ENCODE peak calls at places on chromosomes 1 and 21, in ten cellular contexts. G is stomach, L is GM12865, I is NCI-H446, W is NCI-H774, N is T-helper 1 cell, F is GM10248, H is endodermal cell, X is mesenchymal stem cell, Y is Right ventricle myocardium superior. U is an unnamed sample.

GRCh38 chr1:202576816-202577215 is 133.4 kb downstream of the SYT2 start:
- DNase-seq in W (no peak), I (no peak), Y (no peak), H (no peak), F (no peak), N (no peak), G (no peak), X (no peak), L (no peak), U (no peak)

GRCh38 chr1:35656148-35656862 is 15.0 kb upstream of the PSMB2 start:
- DNase-seq in N (no peak), G (no peak), W (no peak), L (no peak), H (no peak), I (no peak), Y (no peak), F (no peak), X (no peak), U (no peak)

GRCh38 chr1:244654284-244655038 is 1.5 kb downstream of the DESI2 start:
- DNase-seq in X (peak; percentile 28), H (no peak), G (no peak), N (no peak), Y (no peak), W (no peak), I (no peak), L (no peak), F (no peak), U (no peak)

GRCh38 chr1:233440952-233441401 is 113.5 kb downstream of the MAP3K21 start:
- DNase-seq in G (no peak), N (no peak), H (peak; percentile 81), W (peak; percentile 76), Y (no peak), F (peak; percentile 44), I (peak; percentile 90), X (peak; percentile 48), L (peak; percentile 74), U (no peak)

GRCh38 chr1:67997746-67998145 is 52.7 kb downstream of the DIRAS3 start:
- DNase-seq in Y (no peak), X (no peak), W (no peak), N (no peak), G (no peak), H (no peak), F (no peak), I (no peak), L (no peak), U (no peak)

GRCh38 chr1:198850196-198850595 is 211.4 kb downstream of the PTPRC start:
- DNase-seq in G (no peak), H (no peak), F (no peak), L (no peak), X (no peak), N (no peak), Y (no peak), W (no peak), I (no peak), U (no peak)

GRCh38 chr21:26842300-26842699 is 2.9 kb downstream of the ADAMTS1 start:
- DNase-seq in L (no peak), W (no peak), X (peak; percentile 48), N (no peak), G (no peak), Y (no peak), F (no peak), I (peak; percentile 21), H (no peak), U (no peak)

GRCh38 chr1:22872971-22873664 is 99.5 kb downstream of the LACTBL1 start:
- DNase-seq in N (no peak), I (no peak), F (no peak), H (no peak), L (no peak), X (no peak), G (no peak), Y (no peak), W (no peak), U (no peak)

GRCh38 chr1:14570514-14570913 is 28.0 kb upstream of the KAZN start:
- DNase-seq in L (no peak), Y (no peak), H (no peak), X (no peak), W (no peak), I (no peak), N (no peak), F (no peak), G (no peak), U (no peak)

GRCh38 chr21:29376556-29376955 is 77.8 kb downstream of the BACH1 start:
- DNase-seq in H (peak; percentile 92), I (peak; percentile 48), X (peak; percentile 42), W (no peak), F (peak; percentile 58), L (peak; percentile 81), Y (peak; percentile 47), G (peak; percentile 33), N (peak; percentile 10), U (peak; percentile 24)

GRCh38 chr1:30680429-30680828 is 43.0 kb downstream of the MATN1 start:
- DNase-seq in X (no peak), Y (no peak), F (no peak), H (peak; percentile 20), I (no peak), L (no peak), W (no peak), G (no peak), N (no peak), U (no peak)

GRCh38 chr1:221439734-221440436 is 302.0 kb downstream of the DUSP10 start:
- DNase-seq in G (no peak), X (peak; percentile 97), F (no peak), Y (no peak), N (no peak), H (no peak), W (no peak), I (peak; percentile 48), L (peak; percentile 43), U (no peak)

GRCh38 chr1:206723500-206724472 is 39.1 kb downstream of the MAPKAPK2 start:
- DNase-seq in W (no peak), X (no peak), Y (peak; percentile 62), L (no peak), F (no peak), G (peak; percentile 57), N (no peak), H (peak; percentile 74), I (no peak), U (no peak)

GRCh38 chr1:20697560-20697959 is 20.2 kb downstream of the KIF17 start:
- DNase-seq in G (no peak), I (no peak), W (no peak), N (no peak), F (no peak), H (peak; percentile 48), X (no peak), Y (no peak), L (no peak), U (no peak)

GRCh38 chr1:197042676-197043341 is 24.3 kb downstream of the F13B start:
- DNase-seq in W (peak; percentile 63), N (no peak), Y (no peak), I (peak; percentile 28), L (no peak), H (no peak), F (no peak), X (no peak), G (no peak), U (no peak)

GRCh38 chr1:29426701-29427279 is 190.5 kb downstream of the PTPRU start:
- DNase-seq in L (no peak), Y (peak; percentile 64), N (no peak), G (no peak), F (no peak), W (no peak), X (no peak), I (no peak), H (no peak), U (no peak)

GRCh38 chr1:54800899-54801759 is at the start of gene TTC22:
- DNase-seq in N (peak; percentile 33), X (no peak), L (peak; percentile 77), H (peak; percentile 85), G (peak; percentile 83), F (peak; percentile 84), Y (peak; percentile 61), W (peak; percentile 70), I (no peak), U (peak; percentile 50)

GRCh38 chr1:204465469-204466415 is 28.9 kb downstream of the PIK3C2B start:
- DNase-seq in H (no peak), Y (peak; percentile 56), L (peak; percentile 87), N (no peak), F (peak; percentile 80), W (no peak), I (no peak), G (no peak), X (no peak), U (no peak)

GRCh38 chr1:30541721-30542485 is 181.5 kb downstream of the MATN1 start:
- DNase-seq in W (no peak), F (no peak), L (no peak), G (no peak), N (no peak), Y (no peak), I (no peak), X (no peak), H (no peak), U (no peak)

GRCh38 chr1:245177071-245177900 is 22.5 kb downstream of the KIF26B start:
- DNase-seq in I (no peak), F (no peak), X (no peak), L (no peak), H (no peak), N (no peak), G (no peak), Y (no peak), W (peak; percentile 68), U (no peak)

GRCh38 chr1:116514708-116515525 is 55.9 kb downstream of the CD58 start:
- DNase-seq in F (peak; percentile 63), W (no peak), N (peak; percentile 21), L (peak; percentile 86), X (no peak), Y (no peak), G (no peak), I (no peak), H (no peak), U (peak; percentile 24)

GRCh38 chr1:160020196-160020595 is 11.6 kb downstream of the PIGM start:
- DNase-seq in I (peak; percentile 13), W (no peak), H (no peak), X (no peak), L (no peak), F (no peak), Y (no peak), N (no peak), G (no peak), U (no peak)

GRCh38 chr1:20660363-20661234 is 570 bp downstream of the DDOST start:
- DNase-seq in H (no peak), W (no peak), N (no peak), X (no peak), F (no peak), Y (no peak), L (peak; percentile 44), I (no peak), G (no peak), U (no peak)

GRCh38 chr1:53949023-53949611 is 3.0 kb downstream of the LRRC42 start:
- DNase-seq in W (peak; percentile 18), Y (no peak), I (peak; percentile 56), X (peak; percentile 55), L (peak; percentile 57), H (peak; percentile 79), N (no peak), F (peak; percentile 36), G (no peak), U (no peak)

GRCh38 chr1:19300211-19300610 is 11.6 kb upstream of the AKR7A3 start:
- DNase-seq in F (no peak), X (no peak), W (no peak), G (no peak), I (no peak), N (no peak), L (no peak), H (no peak), Y (no peak), U (no peak)

GRCh38 chr1:48039088-48040049 is 42.2 kb upstream of the TRABD2B start:
- DNase-seq in I (no peak), L (peak; percentile 16), X (no peak), W (no peak), G (no peak), Y (no peak), H (peak; percentile 60), N (no peak), F (peak; percentile 25), U (no peak)

GRCh38 chr1:94620345-94621031 is 78.9 kb upstream of the F3 start:
- DNase-seq in G (no peak), N (no peak), L (no peak), Y (no peak), I (no peak), W (no peak), X (no peak), F (no peak), H (no peak), U (no peak)

GRCh38 chr1:91699339-91699970 is 186.5 kb downstream of the TGFBR3 start:
- DNase-seq in G (no peak), F (no peak), N (no peak), H (no peak), X (peak; percentile 70), L (no peak), W (no peak), Y (no peak), I (no peak), U (no peak)

U was measured in T follicular helper cell.